ENCODE peak calls at places on chromosome 19, in seven cellular contexts. S is A549, E is heart right ventricle, D is GM23338, Z is fibroblast of lung, A is heart left ventricle, K is lung. Q is an unnamed sample.

GRCh38 chr19:58366576-58367430 is 4.3 kb upstream of the ZNF497 start:
- DNase-seq in D (peak; percentile 51), E (no peak), Z (no peak), K (no peak), A (no peak), S (no peak), Q (no peak)

GRCh38 chr19:7230826-7231225 is 63.4 kb downstream of the INSR start:
- DNase-seq in D (no peak), S (no peak), K (no peak), E (peak; percentile 60), Z (no peak), A (peak; percentile 86), Q (peak; percentile 46)

GRCh38 chr19:39341720-39342604 is at the start of gene SAMD4B:
- DNase-seq in Z (peak; percentile 98), K (peak; percentile 99), S (peak; percentile 99), E (peak; percentile 100), A (peak; percentile 99), D (peak; percentile 98), Q (peak; percentile 99)

GRCh38 chr19:18098891-18099622 is 1.5 kb downstream of the MAST3 start:
- DNase-seq in A (no peak), D (peak; percentile 58), S (no peak), E (no peak), K (no peak), Z (no peak), Q (peak; percentile 75)

GRCh38 chr19:7397687-7398086 is 49.0 kb downstream of the ARHGEF18 start:
- DNase-seq in D (no peak), K (no peak), S (no peak), Z (peak; percentile 74), A (no peak), E (no peak), Q (no peak)

GRCh38 chr19:20167020-20167644 is at the start of gene ZNF486:
- DNase-seq in D (peak; percentile 100), S (no peak), A (peak; percentile 99), Z (peak; percentile 97), E (peak; percentile 94), K (peak; percentile 94), Q (peak; percentile 99)

GRCh38 chr19:10007811-10008211 is 2.5 kb downstream of the COL5A3 start:
- DNase-seq in S (no peak), K (no peak), E (peak; percentile 55), D (no peak), A (peak; percentile 80), Z (peak; percentile 88), Q (no peak)

GRCh38 chr19:35318679-35319448 is 10.1 kb upstream of the CD22 start:
- DNase-seq in S (peak; percentile 84), K (peak; percentile 70), Z (peak; percentile 58), A (no peak), D (no peak), E (peak; percentile 37), Q (peak; percentile 77)

GRCh38 chr19:18135712-18136584 is 17.0 kb upstream of the PIK3R2 start:
- DNase-seq in E (no peak), K (no peak), Z (no peak), D (no peak), A (no peak), S (no peak), Q (no peak)

GRCh38 chr19:29524912-29525870 is 603 bp upstream of the VSTM2B start:
- DNase-seq in A (no peak), K (no peak), E (no peak), D (peak; percentile 80), Z (no peak), S (no peak), Q (no peak)

GRCh38 chr19:42846597-42846996 is 32.9 kb downstream of the PSG1 start:
- DNase-seq in A (no peak), K (no peak), Z (no peak), E (no peak), S (no peak), D (no peak), Q (no peak)

GRCh38 chr19:14614099-14614412 is 31.2 kb downstream of the CLEC17A start:
- DNase-seq in Z (no peak), A (no peak), D (no peak), E (no peak), S (no peak), K (peak; percentile 29), Q (no peak)

GRCh38 chr19:56423276-56423984 is 19.3 kb downstream of the ZNF583 start:
- DNase-seq in E (no peak), Z (peak; percentile 5), K (no peak), A (no peak), S (no peak), D (no peak), Q (no peak)

GRCh38 chr19:22882797-22883196 is 50.7 kb downstream of the ZNF723 start:
- DNase-seq in E (no peak), K (no peak), Z (peak; percentile 12), S (no peak), D (peak; percentile 78), A (no peak), Q (no peak)

GRCh38 chr19:6402834-6403608 is 10.1 kb upstream of the GTF2F1 start:
- DNase-seq in A (no peak), E (no peak), Z (peak; percentile 64), K (no peak), D (peak; percentile 25), S (no peak), Q (no peak)

GRCh38 chr19:10773969-10774368 is 56.1 kb downstream of the DNM2 start:
- DNase-seq in D (no peak), E (no peak), S (no peak), A (no peak), K (no peak), Z (no peak), Q (no peak)

GRCh38 chr19:32351807-32352630 is 6.6 kb downstream of the ZNF507 start:
- DNase-seq in S (no peak), E (no peak), D (no peak), A (no peak), K (no peak), Z (peak; percentile 72), Q (no peak)

GRCh38 chr19:18057557-18057956 is 29.2 kb downstream of the IL12RB1 start:
- DNase-seq in Z (peak; percentile 28), S (no peak), E (peak; percentile 25), K (no peak), A (peak; percentile 58), D (no peak), Q (peak; percentile 73)

GRCh38 chr19:38203197-38203596 is 20.8 kb downstream of the DPF1 start:
- DNase-seq in S (no peak), K (no peak), D (no peak), A (no peak), E (no peak), Z (no peak), Q (no peak)

GRCh38 chr19:2233601-2234280 is 2.4 kb downstream of the PLEKHJ1 start:
- DNase-seq in S (no peak), K (no peak), E (no peak), D (no peak), Z (no peak), A (no peak), Q (no peak)

GRCh38 chr19:4139614-4140236 is 13.7 kb upstream of the CREB3L3 start:
- DNase-seq in A (peak; percentile 76), Z (peak; percentile 52), K (peak; percentile 86), D (peak; percentile 83), E (peak; percentile 87), S (peak; percentile 76), Q (peak; percentile 86)

GRCh38 chr19:53131732-53132131 is 978 bp downstream of the ZNF415 start:
- DNase-seq in D (peak; percentile 15), K (no peak), E (no peak), Z (no peak), A (no peak), S (no peak), Q (no peak)

GRCh38 chr19:19061491-19061890 is 2.3 kb upstream of the SLC25A42 start:
- DNase-seq in K (no peak), E (peak; percentile 55), Z (no peak), A (peak; percentile 71), D (no peak), S (no peak), Q (no peak)

GRCh38 chr19:8000298-8001038 is 5.0 kb downstream of the ELAVL1 start:
- DNase-seq in Z (no peak), D (no peak), E (no peak), S (no peak), K (no peak), A (no peak), Q (no peak)

GRCh38 chr19:20664917-20665781 is 3.8 kb upstream of the ZNF626 start:
- DNase-seq in A (peak; percentile 70), Z (peak; percentile 10), E (peak; percentile 41), D (peak; percentile 49), K (no peak), S (no peak), Q (peak; percentile 32)

GRCh38 chr19:45468159-45468651 is 409 bp downstream of the FOSB start:
- DNase-seq in K (peak; percentile 45), D (no peak), E (no peak), S (no peak), A (no peak), Z (no peak), Q (peak; percentile 81)
- TF ChIP-seq CTCF in K (no peak), D (no peak), E (peak; percentile 28), S (no peak), A (no peak), Z (peak; percentile 10), Q (no peak)

DNA sequence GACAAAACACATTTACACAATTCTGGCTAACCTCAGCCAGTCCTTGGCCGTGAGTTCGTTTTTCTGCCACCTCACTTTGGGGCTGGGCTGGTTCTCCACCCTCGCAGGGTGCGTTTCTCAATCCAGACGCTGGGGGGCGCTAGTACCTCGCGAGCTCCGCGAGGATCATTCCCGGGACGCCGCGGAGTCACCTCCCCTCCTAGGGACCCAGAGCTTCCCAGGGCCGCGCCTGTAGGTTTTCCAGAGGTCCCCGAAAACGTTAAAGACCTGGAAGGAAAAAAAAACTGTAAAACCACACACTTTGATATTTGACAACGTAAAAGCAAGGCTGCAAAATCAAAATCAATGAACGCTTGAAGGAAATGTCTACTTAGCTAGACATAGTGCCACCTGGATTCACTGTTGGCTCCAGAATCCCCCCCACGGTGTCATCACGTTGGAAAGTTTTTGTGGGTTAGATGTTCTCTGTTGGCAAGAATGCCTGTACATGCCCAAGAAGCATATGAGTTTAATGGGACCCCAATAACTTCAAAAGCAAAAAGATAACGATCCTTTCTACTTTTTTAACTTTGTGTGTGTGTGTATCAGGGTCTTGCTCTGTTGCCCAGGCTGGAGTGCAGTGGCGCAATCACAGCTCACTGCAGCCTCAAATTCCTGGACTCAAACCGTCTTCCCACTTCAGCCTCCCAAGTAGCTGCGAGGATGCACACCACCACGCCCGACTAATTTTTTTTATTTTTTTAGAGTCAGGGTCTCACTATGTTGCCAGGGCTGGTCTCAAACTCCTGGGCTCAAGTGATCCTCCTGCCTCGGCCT is 34.5 kb upstream of the TPM4 start:
- DNase-seq in E (peak; percentile 84), K (peak; percentile 85), S (peak; percentile 79), D (peak; percentile 90), Z (peak; percentile 69), A (peak; percentile 80), Q (peak; percentile 89)
- H3K27ac ChIP-seq in E (no peak overlapping the region), K (no peak overlapping the region), S (peak overlapping the region; percentile 70), D (no peak overlapping the region), Z (no peak overlapping the region), A (no peak overlapping the region), Q (peak overlapping the region; percentile 33)

DNA sequence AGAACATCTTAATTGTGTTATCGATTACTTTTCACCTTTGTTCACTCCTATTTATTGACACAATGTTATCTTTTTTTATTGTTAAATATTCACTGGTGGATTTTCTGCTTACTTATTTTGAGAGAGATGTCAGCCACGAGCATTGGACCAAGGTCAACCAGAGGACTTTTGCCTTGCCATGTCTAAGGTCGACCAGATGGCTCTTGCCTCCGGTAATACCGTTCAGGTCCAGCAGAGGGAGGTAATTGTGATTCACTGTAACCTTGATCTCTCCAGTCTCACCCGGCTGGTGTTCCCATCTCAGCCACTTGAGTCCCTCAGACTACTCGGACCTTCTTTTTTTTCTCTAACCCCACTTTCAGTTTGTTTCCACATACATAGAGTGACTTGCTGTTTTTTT is 1438.1 kb downstream of the UQCRFS1 start:
- DNase-seq in K (no peak), E (no peak), A (no peak), D (peak; percentile 63), S (no peak), Z (no peak), Q (no peak)
- TF ChIP-seq CTCF in K (no peak), E (no peak), A (no peak), D (peak; percentile 49), S (no peak), Z (peak; percentile 33), Q (no peak)

GRCh38 chr19:823565-824121 is 1.9 kb upstream of the PLPPR3 start:
- DNase-seq in A (no peak), S (no peak), D (no peak), Z (no peak), E (no peak), K (no peak), Q (no peak)
- H3K27ac ChIP-seq in A (no peak overlapping the region), S (peak overlapping the region; percentile 58), D (no peak overlapping the region), Z (no peak overlapping the region), E (no peak overlapping the region), K (no peak overlapping the region), Q (no peak overlapping the region)

Q was measured in tibial artery.